ENCODE peak calls at places on chromosomes 11 and 22, in five cellular contexts. J is uterus; S is adrenal gland; P is activated CD8-positive, alpha-beta memory T cell treated with anti-CD3 and anti-CD28 coated beads, Interleukin-2, amount 50 U/mL, for 4 hours; Q is ovary. Y is an unnamed sample.

GRCh38 chr22:19896665-19897355 is 42.1 kb upstream of the GNB1L start:
- DNase-seq in J (no peak), S (no peak), P (peak; percentile 38), Q (no peak), Y (no peak)

GRCh38 chr11:77590194-77590591 is 440 bp downstream of the AQP11 start:
- DNase-seq in J (peak; percentile 44), S (peak; percentile 77), P (no peak), Q (peak; percentile 71), Y (peak; percentile 53)

GRCh38 chr11:73205666-73206343 is 12.3 kb upstream of the P2RY2 start:
- DNase-seq in J (no peak), S (no peak), P (no peak), Q (no peak), Y (no peak)

GRCh38 chr11:119315139-119316016 is 1.6 kb downstream of the MCAM start:
- DNase-seq in J (peak; percentile 40), S (no peak), P (peak; percentile 63), Q (no peak), Y (peak; percentile 18)

GRCh38 chr11:95512682-95513081 is 276.9 kb downstream of the FAM76B start:
- DNase-seq in J (peak; percentile 73), S (peak; percentile 84), P (no peak), Q (peak; percentile 67), Y (peak; percentile 63)

GRCh38 chr11:76597533-76598425 is 72.8 kb downstream of the LRRC32 start:
- DNase-seq in J (peak; percentile 11), S (no peak), P (no peak), Q (no peak), Y (no peak)

GRCh38 chr11:19962795-19963163 is 197.5 kb downstream of the DBX1 start:
- DNase-seq in J (no peak), S (no peak), P (no peak), Q (no peak), Y (peak; percentile 39)

GRCh38 chr11:67411785-67412152 is 3.7 kb upstream of the CARNS1 start:
- DNase-seq in J (no peak), S (no peak), P (no peak), Q (no peak), Y (no peak)

GRCh38 chr22:31246687-31247086 is 34.6 kb downstream of the LIMK2 start:
- DNase-seq in J (no peak), S (no peak), P (no peak), Q (no peak), Y (no peak)

GRCh38 chr11:101487775-101488174 is 96.0 kb downstream of the TRPC6 start:
- DNase-seq in J (no peak), S (no peak), P (no peak), Q (no peak), Y (peak; percentile 72)

GRCh38 chr22:46079861-46080821 is 70.2 kb upstream of the PPARA start:
- DNase-seq in J (peak; percentile 88), S (peak; percentile 82), P (no peak), Q (peak; percentile 81), Y (peak; percentile 89)

GRCh38 chr11:47453365-47453764 is 4.4 kb upstream of the RAPSN start:
- DNase-seq in J (no peak), S (no peak), P (no peak), Q (no peak), Y (peak; percentile 28)

GRCh38 chr11:1006762-1007161 is 29.8 kb downstream of the MUC6 start:
- DNase-seq in J (peak; percentile 35), S (no peak), P (no peak), Q (peak; percentile 63), Y (no peak)

Y was measured in ELR.